ENCODE peak calls at places on chromosomes 11 and 22, in five cellular contexts. One of them, this sample, is unnamed.
A peak's percentile ranks its signal among the peaks of the same experiment; 100 is the strongest.

GRCh38 chr22:27972732-27973698 is 54.0 kb upstream of the PITPNB start:
- DNase-seq in RPMI8226: no peak
- DNase-seq in fibroblast of pulmonary artery: peak; percentile 14
- DNase-seq in NCI-H1436: no peak
- DNase-seq in fibroblast of lung: peak; percentile 45
- DNase-seq in this sample: no peak

GRCh38 chr11:7512525-7513209 is 1.1 kb upstream of the PPFIBP2 start:
- DNase-seq in RPMI8226: peak; percentile 85
- DNase-seq in fibroblast of pulmonary artery: peak; percentile 23
- DNase-seq in NCI-H1436: no peak
- DNase-seq in fibroblast of lung: no peak
- DNase-seq in this sample: no peak

GRCh38 chr11:113628912-113629311 is 77.2 kb downstream of the TMPRSS5 start:
- DNase-seq in RPMI8226: no peak
- DNase-seq in fibroblast of pulmonary artery: no peak
- DNase-seq in NCI-H1436: no peak
- DNase-seq in fibroblast of lung: no peak
- DNase-seq in this sample: no peak

GRCh38 chr11:8219257-8220021 is 44.2 kb downstream of the LMO1 start:
- DNase-seq in RPMI8226: peak; percentile 57
- DNase-seq in fibroblast of pulmonary artery: peak; percentile 67
- DNase-seq in NCI-H1436: peak; percentile 47
- DNase-seq in fibroblast of lung: peak; percentile 57
- DNase-seq in this sample: no peak

GRCh38 chr11:5938603-5938965 is 3.5 kb upstream of the OR56A3 start:
- DNase-seq in RPMI8226: peak; percentile 51
- DNase-seq in fibroblast of pulmonary artery: no peak
- DNase-seq in NCI-H1436: no peak
- DNase-seq in fibroblast of lung: no peak
- DNase-seq in this sample: no peak

GRCh38 chr11:92740251-92740650 is 229.2 kb upstream of the MTNR1B start:
- DNase-seq in RPMI8226: no peak
- DNase-seq in fibroblast of pulmonary artery: no peak
- DNase-seq in NCI-H1436: no peak
- DNase-seq in fibroblast of lung: no peak
- DNase-seq in this sample: no peak

GRCh38 chr11:27933992-27934829 is 173.7 kb downstream of the KIF18A start:
- DNase-seq in RPMI8226: no peak
- DNase-seq in fibroblast of pulmonary artery: peak; percentile 72
- DNase-seq in NCI-H1436: no peak
- DNase-seq in fibroblast of lung: peak; percentile 100
- DNase-seq in this sample: no peak

GRCh38 chr11:119084663-119085522 is at the start of gene HMBS:
- DNase-seq in RPMI8226: peak; percentile 92
- DNase-seq in fibroblast of pulmonary artery: peak; percentile 96
- DNase-seq in NCI-H1436: peak; percentile 86
- DNase-seq in fibroblast of lung: peak; percentile 95
- DNase-seq in this sample: peak; percentile 88

GRCh38 chr11:14907411-14908213 is 15.6 kb upstream of the CYP2R1 start:
- DNase-seq in RPMI8226: peak; percentile 72
- DNase-seq in fibroblast of pulmonary artery: peak; percentile 64
- DNase-seq in NCI-H1436: peak; percentile 82
- DNase-seq in fibroblast of lung: peak; percentile 20
- DNase-seq in this sample: peak; percentile 81

GRCh38 chr22:26439559-26439958 is 10.5 kb downstream of the ASPHD2 start:
- DNase-seq in RPMI8226: no peak
- DNase-seq in fibroblast of pulmonary artery: no peak
- DNase-seq in NCI-H1436: no peak
- DNase-seq in fibroblast of lung: no peak
- DNase-seq in this sample: no peak

GRCh38 chr22:32852346-32853251 is 51.1 kb downstream of the TIMP3 start:
- DNase-seq in RPMI8226: no peak
- DNase-seq in fibroblast of pulmonary artery: peak; percentile 57
- DNase-seq in NCI-H1436: no peak
- DNase-seq in fibroblast of lung: no peak
- DNase-seq in this sample: no peak

GRCh38 chr22:20052309-20053250 is 27.5 kb upstream of the DGCR8 start:
- DNase-seq in RPMI8226: no peak
- DNase-seq in fibroblast of pulmonary artery: no peak
- DNase-seq in NCI-H1436: no peak
- DNase-seq in fibroblast of lung: no peak
- DNase-seq in this sample: no peak

GRCh38 chr11:47724041-47724729 is 9.0 kb upstream of the AGBL2 start:
- DNase-seq in RPMI8226: no peak
- DNase-seq in fibroblast of pulmonary artery: peak; percentile 85
- DNase-seq in NCI-H1436: no peak
- DNase-seq in fibroblast of lung: peak; percentile 65
- DNase-seq in this sample: no peak

GRCh38 chr22:48488611-48489456 is 1338.8 kb downstream of the BRD1 start:
- DNase-seq in RPMI8226: no peak
- DNase-seq in fibroblast of pulmonary artery: no peak
- DNase-seq in NCI-H1436: no peak
- DNase-seq in fibroblast of lung: no peak
- DNase-seq in this sample: no peak

GRCh38 chr22:22882033-22882717 is 5.4 kb upstream of the IGLL5 start:
- DNase-seq in RPMI8226: no peak
- DNase-seq in fibroblast of pulmonary artery: no peak
- DNase-seq in NCI-H1436: no peak
- DNase-seq in fibroblast of lung: no peak
- DNase-seq in this sample: no peak

GRCh38 chr22:50530857-50531545 is 1.2 kb upstream of the TYMP start:
- DNase-seq in RPMI8226: peak; percentile 92
- DNase-seq in fibroblast of pulmonary artery: peak; percentile 90
- DNase-seq in NCI-H1436: peak; percentile 36
- DNase-seq in fibroblast of lung: peak; percentile 75
- DNase-seq in this sample: peak; percentile 77

GRCh38 chr11:107799245-107799859 is 59.2 kb downstream of the SLC35F2 start:
- DNase-seq in RPMI8226: peak; percentile 81
- DNase-seq in fibroblast of pulmonary artery: peak; percentile 75
- DNase-seq in NCI-H1436: peak; percentile 49
- DNase-seq in fibroblast of lung: peak; percentile 61
- DNase-seq in this sample: peak; percentile 52

GRCh38 chr22:46007003-46007847 is 30.3 kb upstream of the WNT7B start:
- DNase-seq in RPMI8226: peak; percentile 76
- DNase-seq in fibroblast of pulmonary artery: peak; percentile 86
- DNase-seq in NCI-H1436: no peak
- DNase-seq in fibroblast of lung: peak; percentile 88
- DNase-seq in this sample: no peak

GRCh38 chr11:45677811-45678515 is 12.5 kb upstream of the CHST1 start:
- DNase-seq in RPMI8226: no peak
- DNase-seq in fibroblast of pulmonary artery: no peak
- DNase-seq in NCI-H1436: no peak
- DNase-seq in fibroblast of lung: no peak
- DNase-seq in this sample: no peak

GRCh38 chr11:129331217-129331616 is 44.4 kb upstream of the BARX2 start:
- DNase-seq in RPMI8226: no peak
- DNase-seq in fibroblast of pulmonary artery: peak; percentile 24
- DNase-seq in NCI-H1436: no peak
- DNase-seq in fibroblast of lung: peak; percentile 79
- DNase-seq in this sample: no peak

GRCh38 chr11:102312656-102313055 is 4.6 kb upstream of the BIRC3 start:
- DNase-seq in RPMI8226: no peak
- DNase-seq in fibroblast of pulmonary artery: peak; percentile 34
- DNase-seq in NCI-H1436: no peak
- DNase-seq in fibroblast of lung: no peak
- DNase-seq in this sample: no peak

GRCh38 chr11:114061053-114062049 is 1.8 kb downstream of the ZBTB16 start:
- DNase-seq in RPMI8226: no peak
- DNase-seq in fibroblast of pulmonary artery: peak; percentile 69
- DNase-seq in NCI-H1436: no peak
- DNase-seq in fibroblast of lung: no peak
- DNase-seq in this sample: no peak

GRCh38 chr11:61054927-61055562 is 47.2 kb upstream of the CD5 start:
- DNase-seq in RPMI8226: no peak
- DNase-seq in fibroblast of pulmonary artery: no peak
- DNase-seq in NCI-H1436: no peak
- DNase-seq in fibroblast of lung: no peak
- DNase-seq in this sample: no peak

GRCh38 chr11:55942785-55943392 is 6.7 kb upstream of the OR5I1 start:
- DNase-seq in RPMI8226: peak; percentile 58
- DNase-seq in fibroblast of pulmonary artery: peak; percentile 51
- DNase-seq in NCI-H1436: peak; percentile 2
- DNase-seq in fibroblast of lung: peak; percentile 1
- DNase-seq in this sample: no peak

GRCh38 chr11:9385288-9385902 is 943 bp downstream of the IPO7 start:
- DNase-seq in RPMI8226: peak; percentile 33
- DNase-seq in fibroblast of pulmonary artery: no peak
- DNase-seq in NCI-H1436: no peak
- DNase-seq in fibroblast of lung: no peak
- DNase-seq in this sample: no peak

GRCh38 chr11:19873730-19874129 is 161.1 kb downstream of the NAV2 start:
- DNase-seq in RPMI8226: no peak
- DNase-seq in fibroblast of pulmonary artery: no peak
- DNase-seq in NCI-H1436: no peak
- DNase-seq in fibroblast of lung: peak; percentile 32
- DNase-seq in this sample: no peak

GRCh38 chr11:121936781-121937447 is 179.1 kb downstream of the BLID start:
- DNase-seq in RPMI8226: no peak
- DNase-seq in fibroblast of pulmonary artery: peak; percentile 26
- DNase-seq in NCI-H1436: no peak
- DNase-seq in fibroblast of lung: peak; percentile 84
- DNase-seq in this sample: no peak

GRCh38 chr11:109971184-109971523 is 122.0 kb upstream of the ZC3H12C start:
- DNase-seq in RPMI8226: peak; percentile 85
- DNase-seq in fibroblast of pulmonary artery: peak; percentile 90
- DNase-seq in NCI-H1436: peak; percentile 21
- DNase-seq in fibroblast of lung: peak; percentile 76
- DNase-seq in this sample: no peak

GRCh38 chr22:30689622-30690021 is 5.1 kb upstream of the OSBP2 start:
- DNase-seq in RPMI8226: no peak
- DNase-seq in fibroblast of pulmonary artery: no peak
- DNase-seq in NCI-H1436: no peak
- DNase-seq in fibroblast of lung: no peak
- DNase-seq in this sample: no peak

GRCh38 chr11:16013649-16014275 is 342.6 kb downstream of the SOX6 start:
- DNase-seq in RPMI8226: no peak
- DNase-seq in fibroblast of pulmonary artery: no peak
- DNase-seq in NCI-H1436: peak; percentile 37
- DNase-seq in fibroblast of lung: peak; percentile 56
- DNase-seq in this sample: no peak

GRCh38 chr22:20438066-20438677 is 547 bp upstream of the SCARF2 start:
- DNase-seq in RPMI8226: no peak
- DNase-seq in fibroblast of pulmonary artery: peak; percentile 30
- DNase-seq in NCI-H1436: no peak
- DNase-seq in fibroblast of lung: peak; percentile 64
- DNase-seq in this sample: no peak

This sample was measured in CD4-positive, alpha-beta memory T cell.